ENCODE peak calls at places on chromosomes 3 and 15, in ten cellular contexts. B, Q, X, K, Z, H, G, S, I and U are unnamed samples. For H3K4me1, the result is how much of the 10 kb centered on the place peaks cover.

GRCh38 chr3:178709047-178709446 is 172.8 kb downstream of the KCNMB2 start:
- DNase-seq in B (no peak), Q (peak), X (no peak), K (no peak), Z (no peak), H (no peak), G (no peak), S (no peak), I (no peak), U (no peak)

GRCh38 chr15:51051776-51052175 is 42.9 kb downstream of the TNFAIP8L3 start:
- DNase-seq in B (no peak), Q (no peak), X (peak), K (no peak), Z (peak), H (no peak), G (no peak), S (no peak), I (peak), U (peak)

GRCh38 chr3:135109681-135110080 is 314.6 kb downstream of the EPHB1 start:
- DNase-seq in B (no peak), Q (no peak), X (no peak), K (no peak), Z (no peak), H (no peak), G (no peak), S (no peak), I (no peak), U (no peak)

GRCh38 chr15:64144565-64145281 is 6.8 kb upstream of the SNX22 start:
- DNase-seq in B (no peak), Q (no peak), X (no peak), K (no peak), Z (no peak), H (no peak), G (no peak), S (no peak), I (no peak), U (peak)

GRCh38 chr3:45153658-45154437 is 7.7 kb upstream of the CDCP1 start:
- DNase-seq in B (no peak), Q (no peak), X (no peak), K (no peak), Z (peak), H (no peak), G (no peak), S (no peak), I (no peak), U (no peak)

GRCh38 chr3:106345353-106346027 is 476.7 kb upstream of the CBLB start:
- DNase-seq in B (no peak), Q (no peak), X (no peak), K (peak), Z (peak), H (no peak), G (no peak), S (no peak), I (no peak), U (no peak)

GRCh38 chr3:73493543-73494314 is 131.0 kb downstream of the PDZRN3 start:
- DNase-seq in B (no peak), Q (no peak), X (no peak), K (no peak), Z (peak), H (no peak), G (no peak), S (peak), I (no peak), U (no peak)

GRCh38 chr15:74610302-74610951 is 5.2 kb upstream of the CLK3 start:
- DNase-seq in B (no peak), Q (no peak), X (no peak), K (no peak), Z (no peak), H (no peak), G (no peak), S (peak), I (no peak), U (peak)

GRCh38 chr3:137105277-137105977 is 147.6 kb downstream of the IL20RB start:
- DNase-seq in B (no peak), Q (peak), X (peak), K (peak), Z (peak), H (no peak), G (peak), S (peak), I (no peak), U (no peak)

GRCh38 chr15:51266548-51266947 is 71.8 kb downstream of the CYP19A1 start:
- DNase-seq in B (no peak), Q (peak), X (no peak), K (no peak), Z (no peak), H (no peak), G (no peak), S (no peak), I (no peak), U (no peak)

GRCh38 chr3:64814360-64814759 is 126.6 kb upstream of the ADAMTS9 start:
- DNase-seq in B (no peak), Q (no peak), X (no peak), K (no peak), Z (no peak), H (no peak), G (no peak), S (no peak), I (no peak), U (no peak)

GRCh38 chr3:152260026-152260425 is 8.7 kb upstream of the MBNL1 start:
- DNase-seq in B (no peak), Q (no peak), X (no peak), K (peak), Z (peak), H (no peak), G (no peak), S (no peak), I (no peak), U (no peak)

GRCh38 chr3:44104043-44104442 is 137.6 kb upstream of the TOPAZ1 start:
- DNase-seq in B (no peak), Q (no peak), X (no peak), K (peak), Z (no peak), H (no peak), G (no peak), S (no peak), I (no peak), U (no peak)

GRCh38 chr3:45067941-45068340 is 41.8 kb downstream of the CLEC3B start:
- DNase-seq in B (no peak), Q (no peak), X (no peak), K (no peak), Z (no peak), H (no peak), G (no peak), S (no peak), I (no peak), U (no peak)

GRCh38 chr15:87827126-87827525 is 429.4 kb downstream of the NTRK3 start:
- DNase-seq in B (no peak), Q (no peak), X (no peak), K (peak), Z (peak), H (no peak), G (no peak), S (no peak), I (no peak), U (no peak)

GRCh38 chr3:167575000-167575399 is 78.7 kb downstream of the WDR49 start:
- DNase-seq in B (no peak), Q (peak), X (no peak), K (no peak), Z (no peak), H (no peak), G (no peak), S (peak), I (no peak), U (no peak)

GRCh38 chr3:171055336-171056178 is 29.0 kb upstream of the SLC2A2 start:
- DNase-seq in B (no peak), Q (no peak), X (no peak), K (peak), Z (peak), H (no peak), G (peak), S (no peak), I (no peak), U (no peak)

GRCh38 chr3:51691949-51692348 is 14.9 kb upstream of the GRM2 start:
- DNase-seq in B (no peak), Q (no peak), X (no peak), K (no peak), Z (no peak), H (no peak), G (no peak), S (no peak), I (no peak), U (no peak)

GRCh38 chr3:48858709-48859108 is 11.0 kb upstream of the PRKAR2A start:
- DNase-seq in B (no peak), Q (no peak), X (no peak), K (no peak), Z (no peak), H (no peak), G (no peak), S (no peak), I (no peak), U (no peak)

GRCh38 chr3:197422506-197422905 is 124.1 kb upstream of the DLG1 start:
- DNase-seq in B (no peak), Q (no peak), X (no peak), K (no peak), Z (peak), H (no peak), G (no peak), S (no peak), I (no peak), U (no peak)

GRCh38 chr3:40516201-40516600 is 8.6 kb upstream of the ZNF621 start:
- DNase-seq in B (no peak), Q (no peak), X (no peak), K (no peak), Z (peak), H (no peak), G (no peak), S (no peak), I (no peak), U (no peak)

GRCh38 chr15:61275901-61276300 is 46.8 kb upstream of the RORA start:
- DNase-seq in B (no peak), Q (no peak), X (no peak), K (no peak), Z (no peak), H (no peak), G (no peak), S (no peak), I (no peak), U (no peak)

GRCh38 chr15:22903427-22903826 is 65.0 kb downstream of the NIPA2 start:
- DNase-seq in B (no peak), Q (no peak), X (no peak), K (no peak), Z (no peak), H (no peak), G (no peak), S (no peak), I (no peak), U (no peak)

GRCh38 chr15:59178151-59178705 is 28.4 kb upstream of the LDHAL6B start:
- DNase-seq in B (no peak), Q (no peak), X (no peak), K (no peak), Z (no peak), H (no peak), G (no peak), S (no peak), I (no peak), U (no peak)

GRCh38 chr3:66577804-66578203 is 77.0 kb upstream of the LRIG1 start:
- DNase-seq in B (no peak), Q (no peak), X (no peak), K (no peak), Z (no peak), H (no peak), G (no peak), S (no peak), I (no peak), U (no peak)

GRCh38 chr3:139520028-139520737 is 19.4 kb downstream of the RBP1 start:
- DNase-seq in B (no peak), Q (peak), X (peak), K (peak), Z (peak), H (no peak), G (peak), S (peak), I (no peak), U (no peak)

GRCh38 chr15:28017423-28017924 is 81.6 kb downstream of the OCA2 start:
- DNase-seq in B (no peak), Q (peak), X (no peak), K (peak), Z (no peak), H (no peak), G (no peak), S (no peak), I (no peak), U (no peak)

GRCh38 chr3:188390775-188391443 is 237.0 kb downstream of the LPP start:
- DNase-seq in B (no peak), Q (peak), X (no peak), K (no peak), Z (no peak), H (no peak), G (no peak), S (no peak), I (no peak), U (no peak)

GRCh38 chr3:152430223-152431002 is 161.7 kb downstream of the MBNL1 start:
- DNase-seq in B (no peak), Q (no peak), X (no peak), K (no peak), Z (no peak), H (no peak), G (no peak), S (no peak), I (no peak), U (no peak)

GRCh38 chr15:83733206-83733605 is 79.3 kb downstream of the ADAMTSL3 start:
- DNase-seq in B (no peak), Q (peak), X (no peak), K (peak), Z (peak), H (no peak), G (peak), S (peak), I (no peak), U (no peak)

GRCh38 chr3:54941690-54942362 is 14.0 kb upstream of the LRTM1 start:
- DNase-seq in B (no peak), Q (no peak), X (no peak), K (no peak), Z (no peak), H (no peak), G (no peak), S (no peak), I (no peak), U (no peak)

GRCh38 chr3:172515130-172515918 is 7.9 kb downstream of the TNFSF10 start:
- DNase-seq in B (no peak), Q (no peak), X (no peak), K (no peak), Z (peak), H (no peak), G (no peak), S (no peak), I (no peak), U (no peak)

GRCh38 chr3:40068647-40069046 is 240.9 kb upstream of the EIF1B start:
- DNase-seq in B (no peak), Q (no peak), X (no peak), K (no peak), Z (no peak), H (no peak), G (no peak), S (no peak), I (no peak), U (no peak)

DNA sequence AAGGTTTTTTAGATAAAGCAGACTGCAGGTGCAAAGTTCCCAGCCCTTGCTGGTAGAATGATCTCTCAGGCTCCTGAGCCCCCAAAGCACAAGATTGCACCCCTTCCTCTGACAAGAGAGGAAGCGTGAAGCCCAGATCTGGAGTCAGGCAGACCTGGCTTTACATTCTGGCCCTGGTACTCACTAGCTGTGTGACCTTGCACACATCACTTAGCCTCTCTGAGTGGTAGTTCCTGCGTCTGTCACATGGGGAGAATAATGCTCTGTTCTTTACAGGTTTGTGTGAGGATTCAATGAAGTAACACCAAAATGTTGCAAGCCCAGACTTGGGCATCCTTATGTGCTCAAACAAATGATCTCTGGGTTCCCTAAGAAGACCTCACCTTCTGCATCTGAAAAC is 141.5 kb downstream of the SMAD6 start:
- DNase-seq in B (no peak), Q (no peak), X (no peak), K (no peak), Z (no peak), H (no peak), G (no peak), S (no peak), I (no peak), U (no peak)
- H3K4me3 ChIP-seq in B (no peak), Q (no peak), X (no peak), K (no peak), Z (no peak), H (peak), G (no peak), S (no peak), I (peak), U (no peak)

GRCh38 chr15:77060560-77060959 is 10.3 kb downstream of the TSPAN3 start:
- DNase-seq in B (no peak), Q (no peak), X (no peak), K (no peak), Z (peak), H (no peak), G (no peak), S (no peak), I (no peak), U (no peak)

GRCh38 chr15:77058468-77058867 is 12.4 kb downstream of the TSPAN3 start:
- DNase-seq in B (no peak), Q (no peak), X (no peak), K (no peak), Z (no peak), H (no peak), G (no peak), S (no peak), I (no peak), U (no peak)

GRCh38 chr15:77057072-77057471 is 13.8 kb downstream of the TSPAN3 start:
- DNase-seq in B (no peak), Q (no peak), X (no peak), K (no peak), Z (no peak), H (no peak), G (no peak), S (no peak), I (no peak), U (no peak)

GRCh38 chr15:77059761-77060345 is 11.1 kb downstream of the TSPAN3 start:
- DNase-seq in B (no peak), Q (no peak), X (no peak), K (no peak), Z (no peak), H (no peak), G (no peak), S (no peak), I (no peak), U (no peak)

GRCh38 chr15:77057650-77058049 is 13.3 kb downstream of the TSPAN3 start:
- DNase-seq in B (no peak), Q (no peak), X (no peak), K (peak), Z (peak), H (no peak), G (no peak), S (no peak), I (no peak), U (no peak)
- H3K4me1 ChIP-seq in B (under half), Q (under half), X (under half), K (under half), Z (under half), H (under half), G (under half), S (under half), I (under half), U (under half)

GRCh38 chr3:13655074-13655913 is 106.4 kb downstream of the FBLN2 start:
- DNase-seq in B (no peak), Q (peak), X (peak), K (peak), Z (peak), H (no peak), G (no peak), S (peak), I (no peak), U (no peak)
- H3K4me3 ChIP-seq in B (no peak), Q (peak), X (no peak), K (peak), Z (no peak), H (peak), G (no peak), S (no peak), I (peak), U (no peak)

DNA sequence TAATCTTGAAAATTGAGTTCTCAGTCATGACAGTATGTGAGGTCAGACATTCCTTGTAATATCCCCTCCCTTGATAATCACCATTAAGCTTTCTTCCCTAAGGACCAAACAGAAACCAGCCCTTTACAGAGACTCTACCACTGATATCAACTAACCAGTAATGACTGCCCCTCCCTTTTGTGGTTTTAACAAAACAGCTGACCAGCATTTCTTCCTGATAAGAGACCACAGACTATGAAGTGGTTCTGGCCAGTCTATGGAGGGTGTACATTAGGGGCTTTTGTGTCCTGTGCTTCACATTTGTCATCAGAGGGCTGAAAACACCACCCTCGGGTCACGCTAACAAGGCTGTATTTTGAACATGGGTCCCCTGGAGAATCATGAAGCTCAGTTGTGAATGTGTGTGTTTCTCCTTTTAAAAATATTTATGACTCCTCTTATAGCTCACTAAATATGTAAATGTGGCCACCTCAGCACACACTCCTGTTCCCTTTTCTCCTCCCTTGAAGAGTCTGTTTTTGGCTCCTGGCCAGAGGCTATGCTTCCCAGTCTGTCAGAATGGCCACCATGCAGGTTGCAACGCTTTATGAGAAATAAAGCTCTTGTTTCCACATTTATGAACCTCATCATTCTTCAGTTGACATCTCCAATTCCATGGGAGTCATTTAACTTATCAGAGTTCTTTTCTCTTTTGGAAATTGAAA is 239.3 kb downstream of the CPNE4 start:
- DNase-seq in B (no peak), Q (no peak), X (peak), K (no peak), Z (peak), H (no peak), G (no peak), S (no peak), I (no peak), U (no peak)
- H3K4me1 ChIP-seq in B (under half), Q (under half), X (under half), K (under half), Z (under half), H (under half), G (under half), S (under half), I (under half), U (under half)

GRCh38 chr3:24923565-24923964 is 428.9 kb upstream of the THRB start:
- DNase-seq in B (no peak), Q (no peak), X (no peak), K (no peak), Z (no peak), H (no peak), G (no peak), S (no peak), I (no peak), U (no peak)

GRCh38 chr3:24933401-24933800 is 438.8 kb upstream of the THRB start:
- DNase-seq in B (no peak), Q (no peak), X (no peak), K (no peak), Z (no peak), H (no peak), G (no peak), S (no peak), I (no peak), U (no peak)

GRCh38 chr3:24929521-24929920 is 434.9 kb upstream of the THRB start:
- DNase-seq in B (no peak), Q (no peak), X (no peak), K (no peak), Z (no peak), H (no peak), G (no peak), S (no peak), I (no peak), U (no peak)
- H3K4me3 ChIP-seq in B (no peak), Q (no peak), X (no peak), K (no peak), Z (no peak), H (no peak), G (no peak), S (no peak), I (no peak), U (no peak)

DNA sequence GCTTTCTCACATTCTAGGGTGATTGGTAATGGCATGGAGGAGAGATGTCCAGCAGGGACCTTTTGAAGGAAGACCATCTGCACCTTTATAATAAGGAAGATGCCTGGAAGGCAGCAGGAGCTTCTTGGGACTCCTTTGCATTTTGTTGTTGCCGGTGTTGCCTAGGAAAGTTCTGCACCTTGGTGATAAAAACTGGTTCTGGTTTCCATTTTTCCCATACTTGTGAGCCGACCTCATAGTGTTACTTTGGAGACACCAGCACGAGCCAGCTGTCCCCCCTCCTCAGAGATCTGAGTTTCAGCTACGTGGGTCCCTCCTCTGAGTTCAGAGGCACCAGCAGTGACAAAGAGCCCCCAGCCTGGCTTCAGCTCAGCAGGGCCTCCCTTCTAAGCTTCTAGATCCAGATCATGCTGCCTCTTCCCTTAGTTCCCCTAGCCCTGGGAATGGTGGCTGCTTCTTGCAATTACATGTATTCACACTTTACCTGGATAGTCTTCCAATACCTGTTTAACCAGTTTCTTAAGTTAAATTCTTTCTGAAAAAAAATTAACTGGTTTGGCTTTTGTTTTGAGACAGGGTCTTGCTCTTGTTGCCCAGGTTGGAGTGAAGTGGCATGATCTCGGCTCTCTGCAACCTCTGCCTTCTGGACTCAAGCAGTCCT is 18.0 kb upstream of the FSTL1 start:
- DNase-seq in B (no peak), Q (peak), X (no peak), K (peak), Z (no peak), H (no peak), G (no peak), S (peak), I (no peak), U (no peak)
- H3K4me1 ChIP-seq in B (under half), Q (under half), X (under half), K (under half), Z (under half), H (under half), G (under half), S (under half), I (under half), U (under half)